ENCODE peak calls at places on chromosome 4, in five cellular contexts. One of them, this sample, is unnamed. For H3K27me3, the result is how much of the 10 kb centered on the place peaks cover.

GRCh38 chr4:26152051-26152450 is 168.8 kb upstream of the RBPJ start:
- DNase-seq in ovary: no peak
- DNase-seq in upper lobe of left lung: no peak
- DNase-seq in esophagus muscularis mucosa: no peak
- DNase-seq in transverse colon: no peak
- DNase-seq in this sample: no peak

GRCh38 chr4:84821064-84821463 is 145.4 kb downstream of the WDFY3 start:
- DNase-seq in esophagus muscularis mucosa: no peak
- DNase-seq in ovary: no peak
- DNase-seq in transverse colon: no peak
- DNase-seq in upper lobe of left lung: no peak
- DNase-seq in this sample: no peak

GRCh38 chr4:138494931-138495330 is 252.8 kb upstream of the SLC7A11 start:
- DNase-seq in transverse colon: no peak
- DNase-seq in esophagus muscularis mucosa: no peak
- DNase-seq in upper lobe of left lung: no peak
- DNase-seq in ovary: no peak
- DNase-seq in this sample: no peak

GRCh38 chr4:80637190-80637589 is 301.7 kb downstream of the CFAP299 start:
- DNase-seq in esophagus muscularis mucosa: no peak
- DNase-seq in ovary: no peak
- DNase-seq in transverse colon: no peak
- DNase-seq in upper lobe of left lung: no peak
- DNase-seq in this sample: no peak

GRCh38 chr4:159455675-159456235 is 352.9 kb downstream of the RAPGEF2 start:
- DNase-seq in esophagus muscularis mucosa: no peak
- DNase-seq in transverse colon: no peak
- DNase-seq in ovary: no peak
- DNase-seq in upper lobe of left lung: no peak
- DNase-seq in this sample: no peak

GRCh38 chr4:4578981-4579380 is 37.1 kb upstream of the STX18 start:
- DNase-seq in ovary: no peak
- DNase-seq in upper lobe of left lung: no peak
- DNase-seq in esophagus muscularis mucosa: no peak
- DNase-seq in transverse colon: no peak
- DNase-seq in this sample: no peak

GRCh38 chr4:135601351-135601750 is 1399.8 kb upstream of the PABPC4L start:
- DNase-seq in transverse colon: no peak
- DNase-seq in ovary: no peak
- DNase-seq in upper lobe of left lung: no peak
- DNase-seq in esophagus muscularis mucosa: no peak
- DNase-seq in this sample: no peak

GRCh38 chr4:119020158-119020557 is 115.5 kb upstream of the MYOZ2 start:
- DNase-seq in transverse colon: no peak
- DNase-seq in ovary: no peak
- DNase-seq in esophagus muscularis mucosa: no peak
- DNase-seq in upper lobe of left lung: no peak
- DNase-seq in this sample: no peak

GRCh38 chr4:37236165-37236564 is 8.4 kb upstream of the NWD2 start:
- DNase-seq in esophagus muscularis mucosa: no peak
- DNase-seq in ovary: no peak
- DNase-seq in upper lobe of left lung: no peak
- DNase-seq in transverse colon: no peak
- DNase-seq in this sample: no peak

GRCh38 chr4:94654714-94655113 is 103.0 kb upstream of the BMPR1B start:
- DNase-seq in esophagus muscularis mucosa: no peak
- DNase-seq in upper lobe of left lung: no peak
- DNase-seq in ovary: no peak
- DNase-seq in transverse colon: no peak
- DNase-seq in this sample: no peak

GRCh38 chr4:31234494-31234893 is 514.3 kb downstream of the PCDH7 start:
- DNase-seq in upper lobe of left lung: no peak
- DNase-seq in ovary: no peak
- DNase-seq in transverse colon: no peak
- DNase-seq in esophagus muscularis mucosa: no peak
- DNase-seq in this sample: no peak

GRCh38 chr4:133151681-133152329 is 2.7 kb downstream of the PCDH10 start:
- DNase-seq in transverse colon: no peak
- DNase-seq in ovary: peak
- DNase-seq in upper lobe of left lung: peak
- DNase-seq in esophagus muscularis mucosa: no peak
- DNase-seq in this sample: no peak

GRCh38 chr4:45550766-45551366 is 573.0 kb downstream of the GABRG1 start:
- DNase-seq in upper lobe of left lung: no peak
- DNase-seq in esophagus muscularis mucosa: no peak
- DNase-seq in ovary: no peak
- DNase-seq in transverse colon: no peak
- DNase-seq in this sample: no peak

GRCh38 chr4:150318971-150319370 is 240.7 kb downstream of the DCLK2 start:
- DNase-seq in ovary: no peak
- DNase-seq in upper lobe of left lung: no peak
- DNase-seq in esophagus muscularis mucosa: no peak
- DNase-seq in transverse colon: no peak
- DNase-seq in this sample: no peak

GRCh38 chr4:182318256-182318655 is 75.1 kb downstream of the TENM3 start:
- DNase-seq in ovary: no peak
- DNase-seq in esophagus muscularis mucosa: no peak
- DNase-seq in upper lobe of left lung: no peak
- DNase-seq in transverse colon: no peak
- DNase-seq in this sample: no peak

GRCh38 chr4:40629401-40630334 is at the start of gene RBM47:
- DNase-seq in ovary: peak
- DNase-seq in transverse colon: peak
- DNase-seq in esophagus muscularis mucosa: no peak
- DNase-seq in upper lobe of left lung: peak
- DNase-seq in this sample: peak

GRCh38 chr4:38669233-38669632 is 5.2 kb downstream of the KLF3 start:
- DNase-seq in esophagus muscularis mucosa: no peak
- DNase-seq in ovary: no peak
- DNase-seq in upper lobe of left lung: peak
- DNase-seq in transverse colon: no peak
- DNase-seq in this sample: no peak

GRCh38 chr4:152385551-152385950 is 150.3 kb downstream of the FBXW7 start:
- DNase-seq in esophagus muscularis mucosa: no peak
- DNase-seq in upper lobe of left lung: no peak
- DNase-seq in ovary: no peak
- DNase-seq in transverse colon: no peak
- DNase-seq in this sample: no peak

GRCh38 chr4:175891863-175892262 is 79.8 kb upstream of the GPM6A start:
- DNase-seq in ovary: no peak
- DNase-seq in upper lobe of left lung: no peak
- DNase-seq in esophagus muscularis mucosa: no peak
- DNase-seq in transverse colon: no peak
- DNase-seq in this sample: no peak

GRCh38 chr4:147985376-147985775 is 253.5 kb downstream of the ARHGAP10 start:
- DNase-seq in transverse colon: no peak
- DNase-seq in ovary: no peak
- DNase-seq in upper lobe of left lung: no peak
- DNase-seq in esophagus muscularis mucosa: no peak
- DNase-seq in this sample: no peak

GRCh38 chr4:40292313-40292759 is 42.8 kb upstream of the CHRNA9 start:
- DNase-seq in upper lobe of left lung: no peak
- DNase-seq in transverse colon: no peak
- DNase-seq in ovary: no peak
- DNase-seq in esophagus muscularis mucosa: no peak
- DNase-seq in this sample: no peak

GRCh38 chr4:103626296-103626695 is 93.5 kb downstream of the TACR3 start:
- DNase-seq in upper lobe of left lung: no peak
- DNase-seq in ovary: no peak
- DNase-seq in transverse colon: no peak
- DNase-seq in esophagus muscularis mucosa: no peak
- DNase-seq in this sample: no peak

GRCh38 chr4:48939785-48940184 is 33.2 kb upstream of the OCIAD2 start:
- DNase-seq in ovary: no peak
- DNase-seq in esophagus muscularis mucosa: no peak
- DNase-seq in transverse colon: no peak
- DNase-seq in upper lobe of left lung: no peak
- DNase-seq in this sample: no peak

GRCh38 chr4:150297861-150298474 is 219.7 kb downstream of the DCLK2 start:
- DNase-seq in transverse colon: peak
- DNase-seq in ovary: no peak
- DNase-seq in esophagus muscularis mucosa: no peak
- DNase-seq in upper lobe of left lung: no peak
- DNase-seq in this sample: no peak

GRCh38 chr4:20681263-20681662 is 19.0 kb upstream of the PACRGL start:
- DNase-seq in transverse colon: peak
- DNase-seq in ovary: no peak
- DNase-seq in upper lobe of left lung: no peak
- DNase-seq in esophagus muscularis mucosa: no peak
- DNase-seq in this sample: no peak

GRCh38 chr4:129453524-129453923 is 357.6 kb downstream of the C4orf33 start:
- DNase-seq in upper lobe of left lung: no peak
- DNase-seq in transverse colon: no peak
- DNase-seq in ovary: no peak
- DNase-seq in esophagus muscularis mucosa: no peak
- DNase-seq in this sample: no peak

GRCh38 chr4:8323947-8324555 is 54.5 kb downstream of the HTRA3 start:
- DNase-seq in ovary: no peak
- DNase-seq in upper lobe of left lung: no peak
- DNase-seq in transverse colon: no peak
- DNase-seq in esophagus muscularis mucosa: no peak
- DNase-seq in this sample: no peak

GRCh38 chr4:48299560-48299959 is 29.9 kb upstream of the TEC start:
- DNase-seq in ovary: no peak
- DNase-seq in upper lobe of left lung: no peak
- DNase-seq in transverse colon: no peak
- DNase-seq in esophagus muscularis mucosa: no peak
- DNase-seq in this sample: no peak

GRCh38 chr4:1549638-1550035 is 134.5 kb downstream of the FAM53A start:
- DNase-seq in ovary: no peak
- DNase-seq in transverse colon: no peak
- DNase-seq in upper lobe of left lung: peak
- DNase-seq in esophagus muscularis mucosa: no peak
- DNase-seq in this sample: no peak
- H3K27me3 ChIP-seq in ovary: under half
- H3K27me3 ChIP-seq in transverse colon: under half
- H3K27me3 ChIP-seq in upper lobe of left lung: under half
- H3K27me3 ChIP-seq in esophagus muscularis mucosa: under half
- H3K27me3 ChIP-seq in this sample: half or more

GRCh38 chr4:113955948-113956347 is 23.5 kb downstream of the ARSJ start:
- DNase-seq in transverse colon: no peak
- DNase-seq in esophagus muscularis mucosa: no peak
- DNase-seq in ovary: no peak
- DNase-seq in upper lobe of left lung: no peak
- DNase-seq in this sample: no peak

GRCh38 chr4:113957961-113958360 is 21.5 kb downstream of the ARSJ start:
- DNase-seq in transverse colon: no peak
- DNase-seq in esophagus muscularis mucosa: no peak
- DNase-seq in upper lobe of left lung: no peak
- DNase-seq in ovary: no peak
- DNase-seq in this sample: no peak

GRCh38 chr4:113960684-113961321 is 18.6 kb downstream of the ARSJ start:
- DNase-seq in upper lobe of left lung: no peak
- DNase-seq in ovary: no peak
- DNase-seq in transverse colon: no peak
- DNase-seq in esophagus muscularis mucosa: no peak
- DNase-seq in this sample: no peak

GRCh38 chr4:113961322-113961698 is 18.1 kb downstream of the ARSJ start:
- DNase-seq in upper lobe of left lung: no peak
- DNase-seq in ovary: no peak
- DNase-seq in transverse colon: no peak
- DNase-seq in esophagus muscularis mucosa: no peak
- DNase-seq in this sample: no peak

GRCh38 chr4:113958766-113959540 is 20.5 kb downstream of the ARSJ start:
- DNase-seq in transverse colon: no peak
- DNase-seq in upper lobe of left lung: no peak
- DNase-seq in ovary: no peak
- DNase-seq in esophagus muscularis mucosa: no peak
- DNase-seq in this sample: no peak
- TF ChIP-seq EP300 in transverse colon: no peak
- TF ChIP-seq EP300 in upper lobe of left lung: no peak
- TF ChIP-seq EP300 in ovary: no peak
- TF ChIP-seq EP300 in esophagus muscularis mucosa: no peak
- TF ChIP-seq EP300 in this sample: no peak

GRCh38 chr4:6563935-6564645 is 10.9 kb upstream of the MAN2B2 start:
- DNase-seq in transverse colon: no peak
- DNase-seq in esophagus muscularis mucosa: no peak
- DNase-seq in upper lobe of left lung: peak
- DNase-seq in ovary: no peak
- DNase-seq in this sample: no peak
- H3K27me3 ChIP-seq in transverse colon: half or more
- H3K27me3 ChIP-seq in esophagus muscularis mucosa: under half
- H3K27me3 ChIP-seq in upper lobe of left lung: under half
- H3K27me3 ChIP-seq in ovary: under half
- H3K27me3 ChIP-seq in this sample: under half

GRCh38 chr4:169139013-169139412 is 129.0 kb upstream of the CBR4 start:
- DNase-seq in ovary: no peak
- DNase-seq in esophagus muscularis mucosa: no peak
- DNase-seq in upper lobe of left lung: no peak
- DNase-seq in transverse colon: no peak
- DNase-seq in this sample: no peak

GRCh38 chr4:169137555-169137920 is 127.5 kb upstream of the CBR4 start:
- DNase-seq in esophagus muscularis mucosa: no peak
- DNase-seq in transverse colon: no peak
- DNase-seq in ovary: no peak
- DNase-seq in upper lobe of left lung: no peak
- DNase-seq in this sample: no peak

GRCh38 chr4:169136330-169136729 is 126.3 kb upstream of the CBR4 start:
- DNase-seq in transverse colon: no peak
- DNase-seq in upper lobe of left lung: no peak
- DNase-seq in esophagus muscularis mucosa: no peak
- DNase-seq in ovary: no peak
- DNase-seq in this sample: no peak

GRCh38 chr4:169135776-169136175 is 125.7 kb upstream of the CBR4 start:
- DNase-seq in ovary: no peak
- DNase-seq in esophagus muscularis mucosa: no peak
- DNase-seq in transverse colon: no peak
- DNase-seq in upper lobe of left lung: no peak
- DNase-seq in this sample: no peak

GRCh38 chr4:169136796-169137554 is 126.9 kb upstream of the CBR4 start:
- DNase-seq in ovary: no peak
- DNase-seq in esophagus muscularis mucosa: no peak
- DNase-seq in upper lobe of left lung: no peak
- DNase-seq in transverse colon: no peak
- DNase-seq in this sample: no peak
- TF ChIP-seq EP300 in ovary: no peak
- TF ChIP-seq EP300 in esophagus muscularis mucosa: no peak
- TF ChIP-seq EP300 in upper lobe of left lung: no peak
- TF ChIP-seq EP300 in transverse colon: no peak
- TF ChIP-seq EP300 in this sample: no peak